ENCODE peak calls at places on chromosomes 6 and 20, in four cellular contexts. N is lower lobe of right lung, M is AG09319, J is Calu3. L is an unnamed sample.

GRCh38 chr6:6811151-6812002 is 222.9 kb downstream of the LY86 start:
- DNase-seq in N (no peak), M (no peak), J (peak), L (no peak)

GRCh38 chr6:147648936-147649335 is 140.4 kb downstream of the SAMD5 start:
- DNase-seq in N (no peak), M (peak), J (no peak), L (no peak)

GRCh38 chr6:74578339-74578738 is 627.5 kb downstream of the COL12A1 start:
- DNase-seq in N (no peak), M (peak), J (no peak), L (no peak)

GRCh38 chr6:45000833-45001232 is 327.3 kb upstream of the RUNX2 start:
- DNase-seq in N (no peak), M (no peak), J (no peak), L (no peak)

GRCh38 chr20:63402178-63402859 is 41.2 kb upstream of the CHRNA4 start:
- DNase-seq in N (no peak), M (no peak), J (no peak), L (no peak)

GRCh38 chr6:13453771-13454251 is 33.6 kb downstream of the GFOD1 start:
- DNase-seq in N (no peak), M (no peak), J (peak), L (no peak)

GRCh38 chr20:52972190-52972937 is at the start of gene TSHZ2:
- DNase-seq in N (no peak), M (no peak), J (peak), L (no peak)

GRCh38 chr20:8132632-8133587 is 844 bp downstream of the PLCB1 start:
- DNase-seq in N (peak), M (no peak), J (no peak), L (peak)

GRCh38 chr6:146886587-146887446 is 288.0 kb downstream of the ADGB start:
- DNase-seq in N (no peak), M (no peak), J (no peak), L (no peak)

GRCh38 chr20:53040678-53041674 is 68.8 kb downstream of the TSHZ2 start:
- DNase-seq in N (no peak), M (no peak), J (peak), L (no peak)

GRCh38 chr6:157761926-157762325 is 61.1 kb upstream of the SNX9 start:
- DNase-seq in N (no peak), M (no peak), J (no peak), L (no peak)

GRCh38 chr6:32668226-32668747 is 1.8 kb upstream of the HLA-DQB1 start:
- DNase-seq in N (peak), M (no peak), J (peak), L (no peak)

GRCh38 chr6:16712931-16713484 is 48.3 kb downstream of the ATXN1 start:
- DNase-seq in N (peak), M (peak), J (peak), L (no peak)

GRCh38 chr20:58025233-58025632 is 203.2 kb downstream of the ANKRD60 start:
- DNase-seq in N (no peak), M (no peak), J (no peak), L (no peak)

GRCh38 chr6:38420207-38420606 is 219.5 kb downstream of the BTBD9 start:
- DNase-seq in N (no peak), M (no peak), J (no peak), L (no peak)

GRCh38 chr6:149314325-149314724 is 3.2 kb upstream of the TAB2 start:
- DNase-seq in N (no peak), M (no peak), J (no peak), L (no peak)

GRCh38 chr6:133990321-133990720 is 37.3 kb downstream of the TBPL1 start:
- DNase-seq in N (no peak), M (no peak), J (no peak), L (no peak)

GRCh38 chr6:100785982-100786381 is 95.1 kb downstream of the ASCC3 start:
- DNase-seq in N (no peak), M (no peak), J (no peak), L (no peak)

GRCh38 chr6:19757036-19757435 is 80.1 kb upstream of the ID4 start:
- DNase-seq in N (no peak), M (peak), J (no peak), L (no peak)

GRCh38 chr20:32585011-32585518 is at the start of gene NOL4L:
- DNase-seq in N (no peak), M (no peak), J (peak), L (peak)

GRCh38 chr6:39366875-39367618 is 44.5 kb upstream of the KCNK16 start:
- DNase-seq in N (no peak), M (no peak), J (no peak), L (no peak)

GRCh38 chr6:78484181-78485064 is 382.9 kb upstream of the IRAK1BP1 start:
- DNase-seq in N (no peak), M (no peak), J (no peak), L (no peak)

GRCh38 chr6:124372076-124372475 is 568.4 kb downstream of the NKAIN2 start:
- DNase-seq in N (no peak), M (no peak), J (no peak), L (no peak)

GRCh38 chr6:5394280-5394679 is 133.0 kb downstream of the FARS2 start:
- DNase-seq in N (no peak), M (no peak), J (no peak), L (no peak)

GRCh38 chr6:3609388-3609787 is 142.1 kb downstream of the PXDC1 start:
- DNase-seq in N (no peak), M (no peak), J (no peak), L (no peak)

GRCh38 chr6:21188505-21189223 is 404.9 kb upstream of the SOX4 start:
- DNase-seq in N (no peak), M (no peak), J (no peak), L (no peak)

GRCh38 chr20:53917145-53918009 is 153.0 kb downstream of the BCAS1 start:
- DNase-seq in N (no peak), M (no peak), J (peak), L (no peak)

GRCh38 chr6:41347349-41348050 is 12.1 kb downstream of the NCR2 start:
- DNase-seq in N (no peak), M (no peak), J (no peak), L (no peak)

GRCh38 chr6:92538296-92538695 is 881.1 kb downstream of the EPHA7 start:
- DNase-seq in N (no peak), M (no peak), J (no peak), L (no peak)

GRCh38 chr20:55676097-55676496 is 329.2 kb downstream of the CBLN4 start:
- DNase-seq in N (no peak), M (no peak), J (no peak), L (no peak)

GRCh38 chr20:8946036-8946926 is 122.6 kb upstream of the PLCB4 start:
- DNase-seq in N (no peak), M (no peak), J (no peak), L (no peak)

GRCh38 chr6:132937466-132937906 is 123.1 kb downstream of the RPS12 start:
- DNase-seq in N (no peak), M (no peak), J (peak), L (peak)
- TF ChIP-seq CTCF in N (peak), M (peak), J (peak), L (peak)

GRCh38 chr6:168803874-168804273 is 362.9 kb downstream of the SMOC2 start:
- DNase-seq in N (no peak), M (no peak), J (no peak), L (no peak)
- TF ChIP-seq CTCF in N (no peak), M (no peak), J (no peak), L (no peak)

GRCh38 chr20:15440249-15440820 is 1102.9 kb upstream of the FLRT3 start:
- DNase-seq in N (no peak), M (no peak), J (no peak), L (no peak)
- TF ChIP-seq CTCF in N (no peak), M (no peak), J (no peak), L (no peak)

DNA sequence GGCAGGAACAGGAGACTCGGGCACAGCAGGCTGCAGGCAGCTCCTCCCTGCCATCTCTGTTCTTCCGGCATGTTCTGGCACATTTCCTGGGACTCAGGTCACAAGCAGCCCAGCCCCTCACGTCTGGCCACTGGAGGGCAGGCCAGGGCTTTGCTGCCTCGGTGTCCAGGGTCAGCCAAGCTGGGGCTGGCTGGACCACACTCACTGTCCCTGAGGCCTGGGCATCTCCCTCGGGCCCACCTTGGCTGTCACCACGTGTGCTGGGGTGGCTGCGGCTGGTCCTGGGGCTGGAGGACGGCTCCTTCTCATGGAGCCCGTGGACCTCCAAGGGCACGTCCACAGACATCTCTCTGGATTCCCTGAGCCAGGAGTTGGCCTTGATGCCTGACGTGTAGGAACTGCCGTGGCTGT is 18.5 kb downstream of the FRMD1 start:
- DNase-seq in N (no peak), M (peak), J (peak), L (no peak)
- TF ChIP-seq CTCF in N (peak), M (peak), J (no peak), L (peak)

GRCh38 chr6:56624728-56625069 is 18.0 kb downstream of the DST start:
- DNase-seq in N (no peak), M (no peak), J (no peak), L (no peak)

GRCh38 chr6:56624046-56624727 is 18.5 kb downstream of the DST start:
- DNase-seq in N (no peak), M (no peak), J (peak), L (no peak)

GRCh38 chr6:56628105-56628504 is 14.6 kb downstream of the DST start:
- DNase-seq in N (no peak), M (no peak), J (no peak), L (no peak)
- TF ChIP-seq CTCF in N (no peak), M (no peak), J (no peak), L (no peak)

DNA sequence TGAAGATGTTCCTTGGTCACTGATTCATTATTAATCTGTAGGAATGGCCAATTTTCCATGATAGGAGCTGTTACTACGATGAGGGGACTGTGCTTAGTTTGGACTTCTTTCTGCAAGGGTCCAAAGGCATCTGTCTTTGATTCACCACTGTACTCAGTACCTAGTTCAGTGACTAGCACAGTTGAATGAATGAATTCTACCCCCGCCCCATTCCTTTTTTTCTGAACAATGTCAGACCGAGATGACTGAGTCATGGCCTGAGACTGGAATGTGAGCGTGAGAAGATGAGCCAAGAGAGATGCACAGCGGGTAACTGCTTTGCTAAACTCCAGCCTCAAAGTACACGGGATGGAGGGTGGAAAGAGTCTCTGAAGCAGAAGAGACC is 419 bp upstream of the SNHG17 start:
- DNase-seq in N (no peak), M (no peak), J (no peak), L (no peak)
- TF ChIP-seq CTCF in N (no peak), M (no peak), J (no peak), L (no peak)

GRCh38 chr6:143006787-143007186 is 53.9 kb upstream of the AIG1 start:
- DNase-seq in N (no peak), M (no peak), J (no peak), L (no peak)

GRCh38 chr6:143005816-143006215 is 54.9 kb upstream of the AIG1 start:
- DNase-seq in N (no peak), M (peak), J (no peak), L (no peak)

GRCh38 chr6:143002686-143003085 is 57.7 kb upstream of the HIVEP2 start:
- DNase-seq in N (no peak), M (no peak), J (no peak), L (no peak)

GRCh38 chr6:143007626-143008025 is 53.1 kb upstream of the AIG1 start:
- DNase-seq in N (no peak), M (peak), J (no peak), L (no peak)
- TF ChIP-seq CTCF in N (no peak), M (no peak), J (no peak), L (no peak)

GRCh38 chr20:48550814-48551213 is 277.0 kb downstream of the PREX1 start:
- DNase-seq in N (no peak), M (no peak), J (no peak), L (no peak)
- TF ChIP-seq CTCF in N (no peak), M (no peak), J (no peak), L (no peak)

GRCh38 chr20:50469796-50470195 is 40.4 kb upstream of the PTPN1 start:
- DNase-seq in N (no peak), M (no peak), J (no peak), L (no peak)
- TF ChIP-seq CTCF in N (no peak), M (no peak), J (no peak), L (no peak)

GRCh38 chr6:121222656-121223055 is 111.6 kb downstream of the TBC1D32 start:
- DNase-seq in N (no peak), M (peak), J (no peak), L (no peak)
- TF ChIP-seq CTCF in N (no peak), M (peak), J (no peak), L (peak)